ENCODE peak calls at places on chromosomes 13 and 19, in nine cellular contexts. Q is AG09319; X is MG63; O is NCI-H345; R is fibroblast of villous mesenchyme; N is stimulated activated CD8-positive, alpha-beta memory T cell treated with anti-CD3 and anti-CD28 coated beads, Interleukin-15, amount 100 ng/mL, for 1 hour; H is body of pancreas; G is GOT3; I is tibial nerve. W is an unnamed sample.

GRCh38 chr13:40187836-40188591 is 478.4 kb downstream of the FOXO1 start:
- DNase-seq in H (no peak), N (no peak), X (no peak), Q (no peak), R (peak; percentile 27), I (no peak), O (no peak), G (no peak), W (no peak)

GRCh38 chr13:40682449-40683240 is 16.2 kb upstream of the FOXO1 start:
- DNase-seq in I (no peak), X (no peak), O (peak; percentile 4), N (no peak), R (peak; percentile 46), G (no peak), H (no peak), Q (no peak), W (no peak)

GRCh38 chr19:872266-872951 is 12.9 kb downstream of the CFD start:
- DNase-seq in N (peak; percentile 63), Q (no peak), I (peak; percentile 47), G (no peak), O (no peak), X (no peak), R (peak; percentile 93), H (no peak), W (peak; percentile 33)

GRCh38 chr19:10991521-10992081 is 30.8 kb downstream of the SMARCA4 start:
- DNase-seq in X (no peak), I (no peak), Q (no peak), R (no peak), H (no peak), G (no peak), N (no peak), O (no peak), W (no peak)

GRCh38 chr13:97768134-97768533 is 185.3 kb upstream of the IPO5 start:
- DNase-seq in N (no peak), O (no peak), X (no peak), G (no peak), I (no peak), Q (no peak), H (no peak), R (no peak), W (no peak)

GRCh38 chr19:46913852-46914430 is 53.1 kb downstream of the ARHGAP35 start:
- DNase-seq in R (peak; percentile 90), G (no peak), Q (no peak), N (no peak), O (no peak), H (no peak), I (no peak), X (no peak), W (no peak)

GRCh38 chr19:5123646-5124045 is 154.7 kb downstream of the KDM4B start:
- DNase-seq in O (no peak), X (no peak), H (no peak), N (no peak), R (no peak), G (no peak), I (no peak), Q (no peak), W (no peak)

GRCh38 chr13:97515643-97516042 is 81.7 kb downstream of the RAP2A start:
- DNase-seq in R (no peak), Q (no peak), X (no peak), G (no peak), O (no peak), I (no peak), N (no peak), H (no peak), W (no peak)

GRCh38 chr13:44116562-44117315 is 237.0 kb downstream of the LACC1 start:
- DNase-seq in N (no peak), R (peak; percentile 37), Q (no peak), O (no peak), I (no peak), H (no peak), X (no peak), G (no peak), W (peak; percentile 38)

GRCh38 chr19:18317998-18318800 is 4.7 kb downstream of the LSM4 start:
- DNase-seq in H (no peak), I (no peak), G (no peak), O (no peak), Q (no peak), R (no peak), X (no peak), N (no peak), W (no peak)

GRCh38 chr19:38837656-38838121 is 6.1 kb upstream of the ECH1 start:
- DNase-seq in I (no peak), G (no peak), H (no peak), N (no peak), O (no peak), R (peak; percentile 77), Q (no peak), X (no peak), W (no peak)

GRCh38 chr13:97344250-97345175 is 89.5 kb upstream of the RAP2A start:
- DNase-seq in H (peak; percentile 75), Q (no peak), R (peak; percentile 62), I (peak; percentile 48), O (peak; percentile 44), X (peak; percentile 50), N (peak; percentile 7), G (no peak), W (peak; percentile 81)

GRCh38 chr19:6005321-6006069 is 27.6 kb upstream of the RANBP3 start:
- DNase-seq in G (no peak), R (no peak), Q (no peak), O (no peak), I (no peak), H (no peak), N (no peak), X (no peak), W (no peak)

GRCh38 chr19:33796164-33797100 is at the start of gene KCTD15:
- DNase-seq in N (no peak), R (peak; percentile 49), H (peak; percentile 40), I (no peak), X (peak; percentile 73), Q (no peak), O (peak; percentile 35), G (no peak), W (peak; percentile 58)

GRCh38 chr19:42606660-42607351 is 12.1 kb upstream of the CEACAM8 start:
- DNase-seq in R (peak; percentile 36), H (peak; percentile 94), G (no peak), Q (no peak), X (peak; percentile 85), I (no peak), N (peak; percentile 21), O (peak; percentile 68), W (peak; percentile 33)

GRCh38 chr13:101210774-101211173 is 205.5 kb downstream of the NALCN start:
- DNase-seq in O (no peak), H (no peak), Q (no peak), N (no peak), G (no peak), I (no peak), X (no peak), R (no peak), W (no peak)

GRCh38 chr13:24706886-24707585 is 26.8 kb downstream of the ATP12A start:
- DNase-seq in I (no peak), R (no peak), O (no peak), Q (no peak), H (no peak), N (no peak), X (no peak), G (no peak), W (no peak)

GRCh38 chr19:43784981-43785808 is 4.4 kb upstream of the KCNN4 start:
- DNase-seq in R (peak; percentile 72), I (peak; percentile 65), H (peak; percentile 63), Q (peak; percentile 35), N (no peak), G (peak; percentile 27), O (peak; percentile 46), X (peak; percentile 78), W (peak; percentile 75)

GRCh38 chr13:95607363-95607762 is 37.1 kb downstream of the DZIP1 start:
- DNase-seq in I (no peak), X (peak; percentile 23), N (no peak), H (no peak), Q (no peak), G (no peak), O (peak; percentile 46), R (no peak), W (peak; percentile 80)

GRCh38 chr13:27578121-27579030 is 42.0 kb downstream of the LNX2 start:
- DNase-seq in G (no peak), H (no peak), X (peak; percentile 9), I (no peak), O (no peak), R (peak; percentile 62), N (no peak), Q (no peak), W (peak; percentile 23)

GRCh38 chr19:47035127-47035494 is 13.3 kb downstream of the TMEM160 start:
- DNase-seq in H (no peak), X (no peak), Q (no peak), R (no peak), N (no peak), G (no peak), I (no peak), O (no peak), W (no peak)

GRCh38 chr13:24162604-24163003 is 2.1 kb downstream of the SPATA13 start:
- DNase-seq in H (no peak), R (no peak), G (no peak), N (no peak), Q (no peak), X (peak; percentile 15), O (no peak), I (no peak), W (no peak)